ENCODE peak calls at places on chromosomes 16 and 17, in ten cellular contexts. V, B, J, K, E, F, Q, Z, C and T are unnamed samples.

GRCh38 chr17:7889166-7889584 is 586 bp downstream of the CHD3 start:
- DNase-seq in Z (peak), B (peak), J (peak), C (peak), K (peak), E (peak), F (peak), V (peak), Q (peak), T (peak)

GRCh38 chr16:67773099-67773498 is 33.3 kb downstream of the RANBP10 start:
- DNase-seq in B (no peak), C (peak), V (no peak), K (peak), F (peak), E (no peak), Q (peak), J (no peak), Z (no peak), T (no peak)

GRCh38 chr17:74585711-74586110 is 6.4 kb downstream of the CD300LD start:
- DNase-seq in C (no peak), Q (no peak), K (no peak), E (no peak), B (no peak), J (no peak), V (no peak), Z (no peak), F (no peak), T (no peak)

GRCh38 chr17:69047368-69048263 is 13.1 kb downstream of the ABCA9 start:
- DNase-seq in Z (no peak), J (no peak), Q (peak), C (peak), B (peak), F (peak), E (no peak), V (peak), K (peak), T (no peak)

GRCh38 chr17:35063514-35064223 is at the start of gene RFFL:
- DNase-seq in Z (peak), B (peak), C (peak), E (peak), K (peak), F (peak), Q (peak), J (peak), V (peak), T (peak)

GRCh38 chr16:11824362-11824761 is 27.0 kb downstream of the RSL1D1 start:
- DNase-seq in E (no peak), C (peak), J (no peak), F (peak), V (no peak), B (no peak), Z (no peak), K (no peak), Q (no peak), T (no peak)

GRCh38 chr16:15947983-15948509 is 1.4 kb upstream of the ABCC1 start:
- DNase-seq in K (no peak), Z (no peak), Q (no peak), F (no peak), V (no peak), J (no peak), B (no peak), C (no peak), E (no peak), T (no peak)

GRCh38 chr16:11949527-11949926 is 7.7 kb upstream of the NPIPB2 start:
- DNase-seq in J (no peak), K (peak), C (no peak), Q (peak), E (peak), Z (peak), V (no peak), F (peak), B (no peak), T (no peak)

GRCh38 chr17:48011405-48012150 is 26.0 kb downstream of the COPZ2 start:
- DNase-seq in B (no peak), Q (peak), K (peak), V (no peak), F (peak), E (peak), J (no peak), Z (peak), C (no peak), T (no peak)

GRCh38 chr17:35799942-35800341 is 4.5 kb upstream of the MMP28 start:
- DNase-seq in Z (peak), V (no peak), F (peak), C (peak), B (peak), K (no peak), J (peak), Q (no peak), E (no peak), T (peak)

DNA sequence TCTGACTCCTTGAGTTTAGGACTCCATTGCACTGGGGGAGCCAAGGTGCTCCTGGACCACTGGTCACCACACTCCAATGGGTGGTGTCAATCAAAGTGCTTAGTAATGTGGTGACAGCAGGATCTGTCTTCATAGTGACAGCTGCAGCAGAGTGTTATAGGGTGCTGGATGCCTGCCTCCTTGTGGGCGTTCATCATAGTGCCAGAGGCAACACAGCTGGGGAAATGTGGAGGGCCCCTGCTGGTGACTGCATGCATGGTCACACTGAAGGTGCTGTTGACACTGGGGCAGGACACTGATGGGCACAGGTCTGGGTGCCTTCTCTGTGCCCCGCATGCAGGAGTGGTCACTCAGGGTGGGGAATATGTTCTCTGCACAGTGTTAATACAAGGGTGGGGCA is 177.5 kb upstream of the CDH8 start:
- DNase-seq in F (no peak), E (peak), V (no peak), J (no peak), B (peak), C (no peak), K (no peak), Q (no peak), Z (no peak), T (no peak)
- TF ChIP-seq CTCF in F (no peak), E (peak), V (no peak), J (no peak), B (no peak), C (no peak), K (no peak), Q (no peak), Z (peak), T (no peak)

DNA sequence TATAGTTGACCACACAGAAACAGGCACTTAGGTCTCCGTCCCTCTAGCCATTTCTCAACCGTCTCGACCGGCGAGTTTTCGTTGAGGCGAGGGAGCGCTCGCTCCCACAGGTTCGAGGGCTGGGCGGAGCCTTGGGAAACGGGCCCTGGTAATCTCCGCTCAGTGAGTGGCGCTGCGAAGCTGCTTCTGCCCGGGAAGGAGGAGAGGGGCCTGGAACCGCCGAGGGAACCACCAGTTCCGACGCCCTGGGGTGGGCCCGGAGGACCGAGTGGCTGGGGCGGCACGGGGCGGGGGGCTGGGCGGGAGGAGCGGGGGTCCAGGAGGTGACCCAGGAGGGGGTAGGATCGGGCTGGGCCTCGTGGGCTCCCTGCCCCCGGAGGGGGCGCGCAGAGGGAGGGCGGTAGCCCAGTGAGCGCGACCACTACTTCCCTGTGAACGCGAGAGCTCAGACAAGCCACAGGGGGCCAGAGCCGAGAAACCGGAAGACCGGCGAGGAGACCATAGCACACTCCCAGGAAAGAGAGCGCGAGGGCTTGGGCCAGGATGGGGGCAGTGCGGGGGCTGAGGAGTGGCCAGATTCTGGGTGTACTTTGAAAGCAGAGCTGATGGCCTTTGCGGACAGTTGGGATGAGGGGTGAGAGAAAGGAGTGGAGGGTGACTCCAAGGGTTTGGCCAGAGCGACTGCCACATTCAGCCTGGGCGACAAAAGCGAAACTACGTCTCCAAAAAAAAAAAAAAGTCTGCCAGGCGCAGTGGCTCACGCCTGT is 29.9 kb upstream of the ARL4D start:
- DNase-seq in E (peak), B (peak), F (peak), V (peak), J (peak), K (peak), Q (peak), C (peak), Z (peak), T (no peak)
- TF ChIP-seq CTCF in E (peak), B (no peak), F (no peak), V (peak), J (no peak), K (peak), Q (no peak), C (peak), Z (peak), T (no peak)

GRCh38 chr16:79013004-79013403 is 587.5 kb downstream of the MAF start:
- DNase-seq in V (no peak), F (no peak), J (no peak), E (no peak), K (no peak), Z (no peak), Q (no peak), B (no peak), C (no peak), T (no peak)
- TF ChIP-seq CTCF in V (no peak), F (no peak), J (no peak), E (no peak), K (no peak), Z (no peak), Q (no peak), B (no peak), C (no peak), T (no peak)

DNA sequence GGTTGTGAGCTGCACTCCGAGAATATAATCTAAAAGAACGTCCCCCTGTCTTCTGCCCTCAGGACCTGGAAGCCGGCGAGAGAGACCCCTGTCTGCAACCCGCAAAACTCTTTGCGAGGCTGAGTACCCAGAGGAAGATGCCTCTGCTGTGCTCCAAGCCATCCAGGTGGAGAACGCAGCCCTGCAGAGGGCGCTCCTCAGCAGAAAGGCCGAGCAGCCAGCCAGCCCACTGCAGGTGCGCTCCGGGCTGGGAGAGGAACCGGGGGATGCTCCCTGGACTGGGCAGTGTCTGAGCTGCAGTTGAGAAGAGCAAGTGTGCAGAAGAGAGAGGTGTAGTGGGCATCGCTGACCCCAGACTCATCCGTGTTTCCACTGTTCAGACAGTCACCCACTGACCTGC is 148.3 kb downstream of the KATNIP start:
- DNase-seq in Q (no peak), C (no peak), B (no peak), K (no peak), F (no peak), J (peak), E (peak), V (no peak), Z (no peak), T (no peak)
- TF ChIP-seq CTCF in Q (peak), C (peak), B (no peak), K (peak), F (no peak), J (no peak), E (peak), V (peak), Z (peak), T (peak)

DNA sequence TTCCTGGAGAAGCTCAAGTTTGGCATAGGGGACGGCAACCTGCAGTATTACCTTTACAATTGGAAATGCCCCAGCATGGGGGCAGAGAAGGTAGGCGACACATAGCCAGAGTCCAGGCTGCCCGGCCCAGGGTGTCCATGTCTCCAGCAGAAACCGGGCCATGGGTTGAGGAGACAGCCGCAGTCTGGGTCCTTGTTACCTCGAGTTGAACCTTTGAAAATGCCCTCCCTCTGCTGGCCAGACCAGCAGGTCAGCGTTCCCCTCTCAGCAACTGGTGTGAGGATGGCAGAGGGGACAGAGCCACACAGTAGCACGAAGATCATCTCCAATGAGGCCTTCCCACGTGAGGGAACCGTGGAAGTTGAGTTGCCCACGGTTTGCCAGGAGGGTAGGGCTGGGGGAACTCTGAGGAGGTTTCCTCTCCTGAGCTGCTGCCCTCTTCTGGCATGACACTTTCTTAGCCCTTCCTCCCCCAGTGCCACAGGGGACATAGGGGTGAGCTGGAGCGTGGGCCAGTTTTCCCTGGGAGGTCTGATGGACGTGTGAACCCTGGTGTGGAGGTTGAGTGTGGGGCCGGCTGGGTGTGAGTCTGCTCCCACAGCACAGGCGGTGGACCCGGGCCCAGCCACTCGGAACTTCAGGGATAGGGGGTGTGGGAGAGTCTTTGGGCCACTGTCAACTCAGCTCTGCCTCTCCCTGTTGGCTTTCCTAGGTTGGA is 27.2 kb downstream of the PLCD3 start:
- DNase-seq in C (no peak), K (no peak), F (no peak), V (no peak), Z (peak), Q (no peak), B (no peak), J (no peak), E (no peak), T (no peak)
- TF ChIP-seq CTCF in C (no peak), K (peak), F (no peak), V (no peak), Z (no peak), Q (no peak), B (no peak), J (no peak), E (no peak), T (no peak)

GRCh38 chr16:1132431-1132830 is 20.5 kb upstream of the CACNA1H start:
- DNase-seq in F (no peak), Z (no peak), C (no peak), J (no peak), B (no peak), V (no peak), E (no peak), K (no peak), Q (no peak), T (no peak)
- TF ChIP-seq CTCF in F (no peak), Z (no peak), C (no peak), J (no peak), B (no peak), V (no peak), E (no peak), K (no peak), Q (no peak), T (no peak)

DNA sequence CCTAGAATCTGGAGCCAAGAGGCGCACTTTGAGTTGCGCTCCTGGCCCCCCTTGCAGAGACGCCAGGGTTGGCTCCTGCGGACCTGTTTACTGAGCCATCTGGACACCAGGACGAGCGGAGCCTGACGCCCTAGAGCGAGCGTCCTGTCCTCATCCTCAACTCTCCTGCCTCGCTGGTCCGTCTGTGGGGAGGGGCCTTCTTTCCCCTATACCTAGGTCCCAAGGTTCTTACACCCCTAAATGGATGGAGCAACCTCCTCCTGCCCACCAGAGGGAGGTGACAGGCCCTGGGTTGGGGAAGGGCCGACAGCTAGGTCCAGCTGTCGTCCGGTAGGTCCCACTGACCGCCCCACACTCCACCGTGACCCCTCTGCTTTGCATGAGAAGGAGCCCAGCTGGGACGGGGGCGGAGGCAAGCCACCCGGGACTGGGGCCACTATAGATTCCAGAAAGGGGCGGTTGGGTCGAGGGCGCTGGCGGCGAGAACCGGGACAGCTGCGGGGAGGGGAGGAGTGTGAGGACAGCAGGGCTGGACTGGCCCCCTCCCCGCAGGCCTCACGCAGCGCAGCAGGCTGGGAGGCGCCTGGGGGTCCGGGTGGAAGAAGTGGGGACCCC is 3.0 kb upstream of the LHX1 start:
- DNase-seq in K (no peak), J (no peak), Q (no peak), B (no peak), C (no peak), Z (peak), F (no peak), E (no peak), V (no peak), T (no peak)
- TF ChIP-seq CTCF in K (no peak), J (no peak), Q (no peak), B (no peak), C (no peak), Z (no peak), F (no peak), E (no peak), V (no peak), T (no peak)

GRCh38 chr16:181668-182021 is 1.4 kb downstream of the HBQ1 start:
- DNase-seq in K (no peak), Q (peak), B (no peak), Z (peak), J (no peak), E (no peak), C (no peak), V (no peak), F (no peak), T (no peak)
- TF ChIP-seq CTCF in K (no peak), Q (no peak), B (no peak), Z (no peak), J (peak), E (peak), C (no peak), V (no peak), F (peak), T (no peak)

DNA sequence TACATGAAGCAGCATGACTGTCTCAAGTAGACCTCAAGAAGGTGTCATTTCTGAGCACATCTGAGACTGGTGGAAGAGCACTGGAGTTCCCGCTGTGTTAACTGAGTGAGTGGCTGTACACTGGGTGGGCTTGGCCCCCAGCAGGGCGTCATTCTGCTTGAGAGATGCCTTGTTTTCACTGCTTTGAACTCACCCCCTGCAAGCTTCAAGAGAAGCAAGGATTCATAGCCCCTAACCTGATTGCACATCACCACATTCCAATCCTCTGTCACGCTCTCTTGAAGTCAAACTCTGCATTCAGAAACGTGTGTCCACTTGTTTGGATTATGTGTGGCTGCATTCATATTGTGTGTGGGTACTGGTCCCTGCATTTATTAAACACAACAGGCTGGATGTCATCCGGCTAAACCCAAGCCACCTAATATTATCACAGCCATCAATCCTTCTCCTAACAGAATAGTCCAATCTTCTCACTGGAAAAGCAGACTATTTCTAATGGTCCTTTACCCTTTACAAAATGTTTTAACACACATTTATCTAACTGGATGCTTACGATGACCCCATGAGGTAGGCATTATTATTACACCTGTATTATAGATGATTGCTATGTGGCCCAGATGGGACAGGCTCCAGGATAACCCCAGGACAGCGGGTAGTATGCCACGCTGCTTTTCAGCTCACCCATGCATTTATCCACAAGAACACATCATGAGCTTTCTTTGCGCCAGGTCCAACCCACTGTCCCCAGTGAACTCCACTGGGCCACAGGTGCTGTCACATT is 76.3 kb downstream of the USP31 start:
- DNase-seq in B (no peak), F (no peak), V (no peak), J (no peak), Z (peak), E (no peak), K (peak), Q (peak), C (no peak), T (no peak)
- TF ChIP-seq CTCF in B (no peak), F (no peak), V (no peak), J (no peak), Z (peak), E (no peak), K (no peak), Q (no peak), C (no peak), T (no peak)